ENCODE peak calls at places on chromosome 5, in four cellular contexts. T, Z, H and W are unnamed samples.
A peak's percentile ranks its signal among the peaks of the same experiment; 100 is the strongest.

GRCh38 chr5:102818934-102819333 is 63.8 kb downstream of the PAM start:
- DNase-seq in T (no peak), Z (no peak), H (no peak), W (no peak)

GRCh38 chr5:44952376-44952775 is 143.6 kb downstream of the MRPS30 start:
- DNase-seq in T (peak; percentile 15), Z (no peak), H (no peak), W (peak; percentile 43)

GRCh38 chr5:39200081-39200480 is 19.3 kb downstream of the FYB1 start:
- DNase-seq in T (no peak), Z (no peak), H (no peak), W (no peak)

GRCh38 chr5:132020568-132021339 is 9.3 kb upstream of the ACSL6 start:
- DNase-seq in T (no peak), Z (peak; percentile 54), H (no peak), W (no peak)

GRCh38 chr5:137032929-137033328 is 466.2 kb downstream of the SPOCK1 start:
- DNase-seq in T (no peak), Z (no peak), H (no peak), W (no peak)

GRCh38 chr5:151758141-151758429 is 346 bp downstream of the ATOX1 start:
- DNase-seq in T (no peak), Z (no peak), H (peak; percentile 71), W (no peak)

GRCh38 chr5:19369561-19369960 is 618.4 kb downstream of the CDH18 start:
- DNase-seq in T (no peak), Z (no peak), H (no peak), W (no peak)

GRCh38 chr5:56737002-56737621 is 78.2 kb upstream of the MAP3K1 start:
- DNase-seq in T (peak; percentile 75), Z (no peak), H (no peak), W (no peak)

GRCh38 chr5:89117131-89117644 is 234.2 kb upstream of the MEF2C start:
- DNase-seq in T (no peak), Z (no peak), H (no peak), W (no peak)

GRCh38 chr5:41598011-41598410 is 87.6 kb upstream of the PLCXD3 start:
- DNase-seq in T (peak; percentile 26), Z (no peak), H (no peak), W (no peak)

GRCh38 chr5:22699319-22699718 is 153.8 kb downstream of the CDH12 start:
- DNase-seq in T (peak; percentile 4), Z (no peak), H (no peak), W (no peak)

GRCh38 chr5:152634596-152634995 is 229.5 kb upstream of the NMUR2 start:
- DNase-seq in T (no peak), Z (no peak), H (no peak), W (no peak)

GRCh38 chr5:73764586-73764985 is 138.6 kb downstream of the ARHGEF28 start:
- DNase-seq in T (peak; percentile 82), Z (no peak), H (no peak), W (peak; percentile 95)

GRCh38 chr5:135739383-135739961 is 95.0 kb upstream of the SLC25A48 start:
- DNase-seq in T (no peak), Z (peak; percentile 65), H (no peak), W (no peak)

GRCh38 chr5:132714456-132715307 is 22.7 kb downstream of the KIF3A start:
- DNase-seq in T (peak; percentile 15), Z (no peak), H (no peak), W (peak; percentile 7)

GRCh38 chr5:150801117-150801927 is 22.8 kb downstream of the SMIM3 start:
- DNase-seq in T (peak; percentile 77), Z (no peak), H (no peak), W (peak; percentile 71)

GRCh38 chr5:143887901-143888648 is 76.1 kb downstream of the HMHB1 start:
- DNase-seq in T (peak; percentile 75), Z (no peak), H (no peak), W (peak; percentile 9)

GRCh38 chr5:107296572-107296971 is 374.2 kb downstream of the EFNA5 start:
- DNase-seq in T (no peak), Z (no peak), H (no peak), W (no peak)

GRCh38 chr5:82386576-82386975 is 108.4 kb upstream of the RPS23 start:
- DNase-seq in T (no peak), Z (no peak), H (no peak), W (no peak)

GRCh38 chr5:27702339-27702820 is 664.0 kb upstream of the CDH9 start:
- DNase-seq in T (no peak), Z (no peak), H (no peak), W (peak; percentile 63)

GRCh38 chr5:14268236-14268701 is 125.1 kb downstream of the TRIO start:
- DNase-seq in T (peak; percentile 81), Z (no peak), H (no peak), W (peak; percentile 83)
- H3K4me1 ChIP-seq in T (peaks cover 36% of the 10 kb centered on the region), Z (peaks cover 49% of the 10 kb centered on the region), H (peaks cover 78% of the 10 kb centered on the region), W (peaks cover 95% of the 10 kb centered on the region)

GRCh38 chr5:172860520-172861443 is 26.7 kb downstream of the ERGIC1 start:
- DNase-seq in T (peak; percentile 32), Z (peak; percentile 93), H (peak; percentile 97), W (no peak)
- TF ChIP-seq POLR2A in T (no peak), Z (no peak), H (peak; percentile 2), W (no peak)

GRCh38 chr5:174759091-174759490 is 34.7 kb downstream of the MSX2 start:
- DNase-seq in T (no peak), Z (no peak), H (no peak), W (no peak)

GRCh38 chr5:174752121-174752520 is 27.7 kb downstream of the MSX2 start:
- DNase-seq in T (no peak), Z (no peak), H (no peak), W (no peak)

GRCh38 chr5:174751154-174751990 is 27.0 kb downstream of the MSX2 start:
- DNase-seq in T (no peak), Z (no peak), H (no peak), W (no peak)

GRCh38 chr5:174750720-174751119 is 26.3 kb downstream of the MSX2 start:
- DNase-seq in T (peak; percentile 67), Z (no peak), H (no peak), W (no peak)

GRCh38 chr5:174755103-174755502 is 30.7 kb downstream of the MSX2 start:
- DNase-seq in T (peak; percentile 22), Z (no peak), H (no peak), W (no peak)
- TF ChIP-seq CTCF in T (peak; percentile 48), Z (no peak), H (no peak), W (peak; percentile 22)

GRCh38 chr5:142866563-142867275 is 96.5 kb downstream of the ARHGAP26 start:
- DNase-seq in T (peak; percentile 73), Z (no peak), H (no peak), W (peak; percentile 82)

GRCh38 chr5:142862585-142862984 is 92.4 kb downstream of the ARHGAP26 start:
- DNase-seq in T (no peak), Z (no peak), H (no peak), W (no peak)

GRCh38 chr5:142863856-142864255 is 93.7 kb downstream of the ARHGAP26 start:
- DNase-seq in T (no peak), Z (no peak), H (no peak), W (no peak)

GRCh38 chr5:142864293-142865260 is 94.4 kb downstream of the ARHGAP26 start:
- DNase-seq in T (no peak), Z (no peak), H (no peak), W (peak; percentile 74)

DNA sequence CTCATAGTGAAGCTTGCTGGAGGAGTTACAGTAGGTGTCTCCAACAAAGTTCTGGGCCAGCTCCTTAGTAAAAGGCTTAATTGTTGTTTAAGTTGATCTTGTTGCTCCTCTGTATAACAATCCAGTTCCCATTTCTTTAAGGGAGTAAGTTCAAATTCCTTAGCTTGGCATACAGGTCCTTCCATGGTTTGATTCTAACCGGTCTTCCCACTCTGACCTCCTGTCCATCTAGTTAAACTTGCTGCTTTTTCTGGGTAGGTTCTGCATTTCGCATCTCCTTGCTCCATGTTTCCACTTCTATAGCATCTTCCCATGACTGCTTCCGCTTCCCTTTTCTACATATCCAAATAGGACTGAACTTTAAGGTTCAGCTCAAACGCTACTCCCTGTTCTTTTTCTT is 95.5 kb downstream of the ARHGAP26 start:
- DNase-seq in T (no peak), Z (no peak), H (no peak), W (no peak)
- H3K4me1 ChIP-seq in T (peaks cover 2% of the 10 kb centered on the region), Z (peaks cover 32% of the 10 kb centered on the region), H (peaks cover 53% of the 10 kb centered on the region), W (peaks cover 47% of the 10 kb centered on the region)

GRCh38 chr5:119322948-119323629 is 32.7 kb upstream of the TNFAIP8 start:
- DNase-seq in T (peak; percentile 52), Z (no peak), H (no peak), W (peak; percentile 45)

GRCh38 chr5:119319890-119320289 is 35.9 kb upstream of the TNFAIP8 start:
- DNase-seq in T (no peak), Z (no peak), H (no peak), W (no peak)

GRCh38 chr5:119323630-119324000 is 32.2 kb upstream of the TNFAIP8 start:
- DNase-seq in T (peak; percentile 61), Z (no peak), H (no peak), W (peak; percentile 40)

GRCh38 chr5:119322312-119322947 is 33.4 kb upstream of the TNFAIP8 start:
- DNase-seq in T (no peak), Z (no peak), H (no peak), W (no peak)

GRCh38 chr5:119321569-119322311 is 34.1 kb upstream of the TNFAIP8 start:
- DNase-seq in T (no peak), Z (no peak), H (no peak), W (no peak)
- TF ChIP-seq POLR2A in T (no peak), Z (no peak), H (no peak), W (no peak)

DNA sequence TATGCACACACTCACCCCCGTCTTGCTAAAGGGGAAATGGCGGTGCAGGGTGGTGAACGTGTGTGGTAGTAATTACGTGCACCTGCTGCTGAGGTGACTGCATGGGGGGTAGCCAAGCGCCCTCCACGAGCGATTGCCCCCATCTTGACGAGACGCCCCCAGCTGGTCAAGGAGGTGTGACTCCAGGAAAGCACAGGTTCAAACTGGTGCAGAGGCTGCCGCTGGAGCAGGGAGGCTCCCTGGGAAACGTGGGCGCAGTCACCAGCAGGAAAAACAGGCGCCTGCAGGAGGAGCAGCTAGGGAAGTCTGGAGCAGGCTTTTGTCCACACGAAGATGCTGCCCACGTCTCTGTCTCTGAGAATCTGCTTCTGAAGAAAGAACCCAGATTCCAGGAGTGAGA is 64.8 kb downstream of the IRX2 start:
- DNase-seq in T (no peak), Z (peak; percentile 76), H (no peak), W (no peak)
- TF ChIP-seq CTCF in T (no peak), Z (no peak), H (no peak), W (no peak)

DNA sequence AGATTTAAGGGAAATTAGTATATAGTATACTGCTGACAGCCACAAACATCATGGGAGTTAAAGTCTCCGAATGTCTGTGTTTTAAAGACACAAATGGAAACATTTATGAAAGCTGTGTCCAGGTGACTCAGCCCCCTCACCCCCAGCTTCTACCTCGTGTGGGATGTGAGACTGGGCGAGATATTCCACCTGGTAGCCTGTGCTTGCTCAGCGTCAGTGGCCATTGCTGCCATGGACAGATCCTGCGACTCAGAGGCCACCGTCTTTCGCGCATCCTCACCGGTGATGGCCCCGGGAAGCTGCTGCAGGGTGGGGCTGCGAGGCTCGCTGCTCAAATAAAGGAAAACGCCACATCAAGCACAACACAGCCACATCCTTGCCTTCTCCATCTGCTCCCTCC is 31.2 kb upstream of the EXOC3 start:
- DNase-seq in T (no peak), Z (no peak), H (peak; percentile 42), W (no peak)
- H3K4me1 ChIP-seq in T (peaks cover 15% of the 10 kb centered on the region), Z (peaks cover 4% of the 10 kb centered on the region), H (peaks cover 13% of the 10 kb centered on the region), W (peaks cover 5% of the 10 kb centered on the region)